ENCODE peak calls at places on chromosomes 16 and 17, in five cellular contexts. C is stimulated activated CD8-positive, alpha-beta memory T cell treated with anti-CD3 and anti-CD28 coated beads, Interleukin-4, amount 100 ng/mL, for 48 hours; B is right cardiac atrium; L is cardiac fibroblast; K is activated effector memory CD4-positive, alpha-beta T cell treated with anti-CD3 and anti-CD28 coated beads, Interleukin-2, amount 50 U/mL, for 16 hours. X is an unnamed sample.

GRCh38 chr16:76650579-76650978 is 373.4 kb downstream of the CNTNAP4 start:
- DNase-seq in C (no peak), B (no peak), L (no peak), K (no peak), X (no peak)

GRCh38 chr17:49815761-49816281 is 27.3 kb downstream of the KAT7 start:
- DNase-seq in L (no peak), C (no peak), K (no peak), B (no peak), X (no peak)

GRCh38 chr17:45197108-45197507 is 24.6 kb upstream of the FMNL1 start:
- DNase-seq in C (no peak), B (no peak), L (no peak), K (no peak), X (no peak)

GRCh38 chr17:64128787-64129514 is 993 bp downstream of the ERN1 start:
- DNase-seq in B (peak), L (peak), K (peak), C (no peak), X (peak)

GRCh38 chr16:67847064-67847861 is at the start of gene CENPT:
- DNase-seq in L (peak), C (peak), B (peak), K (no peak), X (peak)

GRCh38 chr16:84042879-84043485 is 387 bp upstream of the SLC38A8 start:
- DNase-seq in K (no peak), C (no peak), L (no peak), B (peak), X (no peak)

GRCh38 chr17:64750478-64750877 is 88.4 kb upstream of the SMURF2 start:
- DNase-seq in K (no peak), L (no peak), B (no peak), C (no peak), X (no peak)

GRCh38 chr17:56577810-56578209 is 15.7 kb upstream of the NOG start:
- DNase-seq in K (no peak), L (no peak), C (no peak), B (peak), X (no peak)

GRCh38 chr16:52252680-52253079 is 294.3 kb downstream of the TOX3 start:
- DNase-seq in K (no peak), C (no peak), B (no peak), L (no peak), X (no peak)

GRCh38 chr16:3458852-3459361 is 15.4 kb downstream of the NAA60 start:
- DNase-seq in B (no peak), K (peak), L (peak), C (no peak), X (peak)

GRCh38 chr17:55770220-55770870 is 19.5 kb downstream of the PCTP start:
- DNase-seq in L (peak), C (no peak), K (no peak), B (no peak), X (no peak)

GRCh38 chr16:30724641-30725464 is 23.4 kb upstream of the PHKG2 start:
- DNase-seq in L (no peak), C (no peak), B (no peak), K (peak), X (peak)

GRCh38 chr16:6957676-6958075 is 375.0 kb upstream of the RBFOX1 start:
- DNase-seq in L (no peak), B (no peak), C (no peak), K (no peak), X (no peak)

GRCh38 chr16:4404967-4405696 is 11.3 kb downstream of the CORO7 start:
- DNase-seq in C (no peak), K (no peak), B (peak), L (no peak), X (no peak)

GRCh38 chr16:19722981-19723380 is 4.9 kb downstream of the IQCK start:
- DNase-seq in B (no peak), C (no peak), K (no peak), L (no peak), X (no peak)

GRCh38 chr17:32445075-32445427 is 741 bp downstream of the PSMD11 start:
- DNase-seq in L (peak), C (peak), K (peak), B (no peak), X (peak)

GRCh38 chr17:42276359-42276608 is at the start of gene STAT5B:
- DNase-seq in B (peak), L (peak), C (peak), K (peak), X (peak)

GRCh38 chr16:67993207-67994036 is 5.9 kb downstream of the DPEP2 start:
- DNase-seq in K (peak), L (peak), B (peak), C (peak), X (peak)

GRCh38 chr17:82065193-82065637 is 389 bp downstream of the DUS1L start:
- DNase-seq in C (peak), K (no peak), L (no peak), B (peak), X (peak)

GRCh38 chr17:28151001-28151400 is 108.5 kb downstream of the NLK start:
- DNase-seq in C (no peak), B (no peak), L (no peak), K (no peak), X (no peak)

GRCh38 chr17:75897076-75898019 is 597 bp upstream of the TRIM65 start:
- DNase-seq in K (no peak), B (peak), C (no peak), L (no peak), X (peak)

GRCh38 chr16:1101133-1101532 is 5.1 kb upstream of the C1QTNF8 start:
- DNase-seq in L (no peak), K (no peak), B (no peak), C (no peak), X (no peak)